ENCODE peak calls at places on chromosomes 3 and 15, in six cellular contexts. R is heart left ventricle, M is OCI-LY7, U is kidney epithelial cell, H is PC-9, S is HFF-Myc. P is an unnamed sample.

GRCh38 chr3:86547697-86548096 is 443.3 kb downstream of the VGLL3 start:
- DNase-seq in R (no peak), M (no peak), U (no peak), H (no peak), S (no peak), P (no peak)

GRCh38 chr3:12227833-12228232 is 61.0 kb upstream of the PPARG start:
- DNase-seq in R (no peak), M (no peak), U (peak; percentile 78), H (peak; percentile 59), S (no peak), P (peak; percentile 62)

GRCh38 chr15:86759766-86760165 is 680.1 kb downstream of the AGBL1 start:
- DNase-seq in R (no peak), M (no peak), U (no peak), H (no peak), S (no peak), P (no peak)

GRCh38 chr15:47717036-47717611 is at the start of gene SEMA6D:
- DNase-seq in R (peak; percentile 89), M (no peak), U (peak; percentile 48), H (no peak), S (peak; percentile 36), P (peak; percentile 45)

GRCh38 chr3:39378092-39378491 is 5.1 kb upstream of the SLC25A38 start:
- DNase-seq in R (no peak), M (peak; percentile 77), U (no peak), H (no peak), S (no peak), P (no peak)

GRCh38 chr3:18370672-18371071 is 54.5 kb downstream of the SATB1 start:
- DNase-seq in R (no peak), M (no peak), U (no peak), H (no peak), S (no peak), P (no peak)

GRCh38 chr15:56765252-56765651 is 31.9 kb upstream of the ZNF280D start:
- DNase-seq in R (no peak), M (peak; percentile 32), U (no peak), H (no peak), S (peak; percentile 82), P (no peak)

GRCh38 chr15:74642724-74643367 is 27.2 kb downstream of the CLK3 start:
- DNase-seq in R (no peak), M (no peak), U (no peak), H (no peak), S (no peak), P (no peak)

GRCh38 chr3:86923071-86923476 is 67.9 kb downstream of the VGLL3 start:
- DNase-seq in R (peak; percentile 19), M (no peak), U (no peak), H (peak; percentile 72), S (no peak), P (no peak)

GRCh38 chr3:8095724-8096123 is 405.9 kb upstream of the LMCD1 start:
- DNase-seq in R (no peak), M (no peak), U (no peak), H (no peak), S (no peak), P (no peak)

GRCh38 chr3:33883538-33884203 is 85.2 kb downstream of the PDCD6IP start:
- DNase-seq in R (no peak), M (peak; percentile 61), U (peak; percentile 9), H (no peak), S (peak; percentile 24), P (no peak)

GRCh38 chr3:177237206-177237605 is 39.9 kb upstream of the TBL1XR1 start:
- DNase-seq in R (no peak), M (no peak), U (no peak), H (no peak), S (no peak), P (no peak)

GRCh38 chr3:71902258-71903128 is 117.5 kb upstream of the PROK2 start:
- DNase-seq in R (no peak), M (no peak), U (no peak), H (no peak), S (no peak), P (no peak)

GRCh38 chr3:25426408-25426807 is 1.7 kb upstream of the RARB start:
- DNase-seq in R (peak; percentile 60), M (no peak), U (no peak), H (peak; percentile 45), S (no peak), P (no peak)
- TF ChIP-seq CTCF in R (no peak), M (no peak), U (no peak), H (no peak), S (no peak), P (no peak)

DNA sequence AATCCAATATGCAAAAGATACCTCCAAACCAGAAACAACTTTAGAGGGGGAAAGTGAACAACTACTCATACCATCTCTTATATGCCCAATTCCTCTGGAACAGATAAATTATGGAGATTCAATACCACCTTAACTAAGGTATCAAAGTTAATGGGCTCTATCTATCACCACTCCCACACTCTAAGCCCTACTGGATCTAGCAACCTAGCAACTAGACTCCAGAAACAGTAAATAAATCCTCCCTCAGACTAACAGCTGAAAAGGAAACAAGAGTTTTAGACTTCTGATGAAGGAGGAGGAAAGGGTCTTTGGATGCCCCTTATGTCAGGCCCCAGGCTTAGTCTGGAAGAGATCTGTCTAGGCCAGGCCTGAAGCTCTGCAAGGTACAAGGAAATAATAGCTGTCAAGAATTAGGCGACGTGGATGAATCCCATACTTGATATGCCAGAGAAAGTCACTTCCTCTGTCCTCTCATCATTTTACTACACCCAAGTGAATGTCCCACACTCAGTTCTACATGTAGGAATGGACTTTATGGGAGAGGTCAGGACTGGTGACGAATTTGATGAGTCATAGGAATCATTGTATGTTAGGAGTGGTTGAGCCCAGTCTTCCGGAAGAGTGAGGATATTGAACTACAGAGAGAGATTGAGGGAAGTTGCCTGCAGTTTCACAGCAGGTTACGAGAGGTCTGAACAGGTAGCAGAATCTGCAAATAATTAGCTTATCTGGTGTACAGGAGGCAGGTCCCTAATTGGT is 113.8 kb downstream of the AKAP13 start:
- DNase-seq in R (no peak), M (no peak), U (peak; percentile 95), H (peak; percentile 95), S (peak; percentile 72), P (peak; percentile 73)
- H3K4me3 ChIP-seq in R (no peak overlapping the region), M (no peak overlapping the region), U (no peak overlapping the region), H (no peak overlapping the region), S (no peak overlapping the region), P (no peak overlapping the region)

DNA sequence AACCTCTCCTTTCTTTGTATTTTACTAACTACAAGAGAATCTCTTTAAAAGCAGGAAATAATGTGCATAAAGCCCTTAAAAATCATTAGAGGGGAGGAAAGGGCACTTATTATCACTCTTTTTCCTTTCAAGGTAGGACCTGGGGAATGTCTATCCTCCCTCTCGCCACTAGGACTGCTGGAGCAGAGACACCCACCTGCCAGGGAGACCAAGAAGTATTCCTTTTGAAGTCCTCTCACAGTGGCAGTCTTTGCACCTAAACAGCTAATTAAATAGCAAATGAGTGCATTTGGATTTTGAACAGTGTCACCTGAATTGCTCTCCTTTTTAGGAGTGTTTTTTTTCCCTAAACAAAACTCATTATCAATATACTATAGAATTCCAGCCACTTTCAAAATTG is 874.1 kb downstream of the ZPLD1 start:
- DNase-seq in R (no peak), M (no peak), U (no peak), H (no peak), S (no peak), P (no peak)
- TF ChIP-seq CTCF in R (no peak), M (no peak), U (peak; percentile 20), H (peak; percentile 41), S (no peak), P (no peak)

GRCh38 chr3:15629860-15630597 is 28.5 kb downstream of the BTD start:
- DNase-seq in R (peak; percentile 46), M (peak; percentile 87), U (peak; percentile 52), H (peak; percentile 60), S (peak; percentile 72), P (no peak)

GRCh38 chr3:15628967-15629366 is 27.4 kb downstream of the BTD start:
- DNase-seq in R (no peak), M (no peak), U (no peak), H (no peak), S (no peak), P (no peak)

GRCh38 chr3:15631426-15632211 is 30.1 kb downstream of the BTD start:
- DNase-seq in R (no peak), M (no peak), U (no peak), H (no peak), S (no peak), P (no peak)

GRCh38 chr3:15632212-15632580 is 30.7 kb downstream of the BTD start:
- DNase-seq in R (no peak), M (no peak), U (no peak), H (no peak), S (no peak), P (no peak)

GRCh38 chr3:15630646-15631350 is 29.3 kb downstream of the BTD start:
- DNase-seq in R (no peak), M (no peak), U (peak; percentile 26), H (peak; percentile 71), S (no peak), P (no peak)
- H3K4me3 ChIP-seq in R (peak overlapping the region; percentile 10), M (peak overlapping the region; percentile 35), U (no peak overlapping the region), H (peak overlapping the region; percentile 15), S (no peak overlapping the region), P (peak overlapping the region; percentile 25)

GRCh38 chr3:81995334-81995733 is 233.9 kb upstream of the GBE1 start:
- DNase-seq in R (no peak), M (no peak), U (no peak), H (no peak), S (no peak), P (no peak)
- TF ChIP-seq CTCF in R (no peak), M (no peak), U (peak; percentile 21), H (no peak), S (no peak), P (no peak)

P was measured in retinal pigment epithelial cell.